ENCODE peak calls at places on chromosomes 2 and 18, in ten cellular contexts. One of them, this sample, is unnamed.

GRCh38 chr2:216243026-216243425 is 129.3 kb downstream of the MARCHF4 start:
- DNase-seq in vagina: peak
- DNase-seq in IMR-90: no peak
- DNase-seq in stomach: no peak
- DNase-seq in breast epithelium: no peak
- DNase-seq in esophagus muscularis mucosa: peak
- DNase-seq in spleen: no peak
- DNase-seq in endothelial cell of umbilical vein: no peak
- DNase-seq in prostate gland: no peak
- DNase-seq in A549: no peak
- DNase-seq in this sample: peak

GRCh38 chr2:174540893-174541292 is 54.1 kb upstream of the GPR155 start:
- DNase-seq in vagina: no peak
- DNase-seq in IMR-90: no peak
- DNase-seq in stomach: no peak
- DNase-seq in breast epithelium: no peak
- DNase-seq in esophagus muscularis mucosa: no peak
- DNase-seq in spleen: no peak
- DNase-seq in endothelial cell of umbilical vein: no peak
- DNase-seq in prostate gland: no peak
- DNase-seq in A549: no peak
- DNase-seq in this sample: no peak

GRCh38 chr2:203492965-203493364 is 42.1 kb downstream of the RAPH1 start:
- DNase-seq in vagina: no peak
- DNase-seq in IMR-90: peak
- DNase-seq in stomach: no peak
- DNase-seq in breast epithelium: no peak
- DNase-seq in esophagus muscularis mucosa: no peak
- DNase-seq in spleen: no peak
- DNase-seq in endothelial cell of umbilical vein: no peak
- DNase-seq in prostate gland: no peak
- DNase-seq in A549: no peak
- DNase-seq in this sample: no peak

GRCh38 chr2:212892193-212892592 is 259.2 kb downstream of the IKZF2 start:
- DNase-seq in vagina: no peak
- DNase-seq in IMR-90: peak
- DNase-seq in stomach: no peak
- DNase-seq in breast epithelium: no peak
- DNase-seq in esophagus muscularis mucosa: no peak
- DNase-seq in spleen: no peak
- DNase-seq in endothelial cell of umbilical vein: peak
- DNase-seq in prostate gland: no peak
- DNase-seq in A549: peak
- DNase-seq in this sample: no peak

GRCh38 chr2:102657770-102658169 is 38.4 kb downstream of the SLC9A2 start:
- DNase-seq in vagina: no peak
- DNase-seq in IMR-90: no peak
- DNase-seq in stomach: no peak
- DNase-seq in breast epithelium: no peak
- DNase-seq in esophagus muscularis mucosa: no peak
- DNase-seq in spleen: no peak
- DNase-seq in endothelial cell of umbilical vein: no peak
- DNase-seq in prostate gland: no peak
- DNase-seq in A549: peak
- DNase-seq in this sample: no peak

GRCh38 chr18:31513189-31513907 is 15.4 kb downstream of the DSG2 start:
- DNase-seq in vagina: no peak
- DNase-seq in IMR-90: peak
- DNase-seq in stomach: no peak
- DNase-seq in breast epithelium: no peak
- DNase-seq in esophagus muscularis mucosa: no peak
- DNase-seq in spleen: no peak
- DNase-seq in endothelial cell of umbilical vein: no peak
- DNase-seq in prostate gland: no peak
- DNase-seq in A549: peak
- DNase-seq in this sample: no peak

GRCh38 chr2:46164581-46165301 is 132.5 kb upstream of the EPAS1 start:
- DNase-seq in vagina: no peak
- DNase-seq in IMR-90: peak
- DNase-seq in stomach: peak
- DNase-seq in breast epithelium: no peak
- DNase-seq in esophagus muscularis mucosa: peak
- DNase-seq in spleen: no peak
- DNase-seq in endothelial cell of umbilical vein: peak
- DNase-seq in prostate gland: no peak
- DNase-seq in A549: peak
- DNase-seq in this sample: peak

GRCh38 chr2:155372969-155373368 is 674.5 kb downstream of the KCNJ3 start:
- DNase-seq in vagina: no peak
- DNase-seq in IMR-90: no peak
- DNase-seq in stomach: no peak
- DNase-seq in breast epithelium: no peak
- DNase-seq in esophagus muscularis mucosa: no peak
- DNase-seq in spleen: no peak
- DNase-seq in endothelial cell of umbilical vein: peak
- DNase-seq in prostate gland: no peak
- DNase-seq in A549: peak
- DNase-seq in this sample: no peak

GRCh38 chr18:32847719-32848118 is 74.9 kb upstream of the KLHL14 start:
- DNase-seq in vagina: no peak
- DNase-seq in IMR-90: no peak
- DNase-seq in stomach: no peak
- DNase-seq in breast epithelium: no peak
- DNase-seq in esophagus muscularis mucosa: no peak
- DNase-seq in spleen: no peak
- DNase-seq in endothelial cell of umbilical vein: no peak
- DNase-seq in prostate gland: no peak
- DNase-seq in A549: no peak
- DNase-seq in this sample: no peak

GRCh38 chr2:172179045-172179742 is 76.5 kb upstream of the DLX2 start:
- DNase-seq in vagina: no peak
- DNase-seq in IMR-90: peak
- DNase-seq in stomach: no peak
- DNase-seq in breast epithelium: no peak
- DNase-seq in esophagus muscularis mucosa: no peak
- DNase-seq in spleen: no peak
- DNase-seq in endothelial cell of umbilical vein: no peak
- DNase-seq in prostate gland: no peak
- DNase-seq in A549: no peak
- DNase-seq in this sample: no peak

GRCh38 chr2:182077451-182078142 is 91.9 kb downstream of the PPP1R1C start:
- DNase-seq in vagina: no peak
- DNase-seq in IMR-90: peak
- DNase-seq in stomach: peak
- DNase-seq in breast epithelium: no peak
- DNase-seq in esophagus muscularis mucosa: no peak
- DNase-seq in spleen: no peak
- DNase-seq in endothelial cell of umbilical vein: peak
- DNase-seq in prostate gland: peak
- DNase-seq in A549: peak
- DNase-seq in this sample: peak

GRCh38 chr2:192315543-192315942 is 120.8 kb upstream of the TMEFF2 start:
- DNase-seq in vagina: no peak
- DNase-seq in IMR-90: no peak
- DNase-seq in stomach: no peak
- DNase-seq in breast epithelium: no peak
- DNase-seq in esophagus muscularis mucosa: no peak
- DNase-seq in spleen: peak
- DNase-seq in endothelial cell of umbilical vein: no peak
- DNase-seq in prostate gland: no peak
- DNase-seq in A549: no peak
- DNase-seq in this sample: no peak

GRCh38 chr18:77146249-77147080 is 13.9 kb upstream of the MBP start:
- DNase-seq in vagina: peak
- DNase-seq in IMR-90: no peak
- DNase-seq in stomach: no peak
- DNase-seq in breast epithelium: no peak
- DNase-seq in esophagus muscularis mucosa: no peak
- DNase-seq in spleen: no peak
- DNase-seq in endothelial cell of umbilical vein: no peak
- DNase-seq in prostate gland: no peak
- DNase-seq in A549: no peak
- DNase-seq in this sample: peak

GRCh38 chr18:68467966-68468365 is 246.9 kb downstream of the TMX3 start:
- DNase-seq in vagina: no peak
- DNase-seq in IMR-90: no peak
- DNase-seq in stomach: no peak
- DNase-seq in breast epithelium: no peak
- DNase-seq in esophagus muscularis mucosa: no peak
- DNase-seq in spleen: no peak
- DNase-seq in endothelial cell of umbilical vein: no peak
- DNase-seq in prostate gland: no peak
- DNase-seq in A549: no peak
- DNase-seq in this sample: no peak

GRCh38 chr18:7941533-7941932 is 374.4 kb downstream of the PTPRM start:
- DNase-seq in vagina: no peak
- DNase-seq in IMR-90: no peak
- DNase-seq in stomach: peak
- DNase-seq in breast epithelium: peak
- DNase-seq in esophagus muscularis mucosa: no peak
- DNase-seq in spleen: no peak
- DNase-seq in endothelial cell of umbilical vein: peak
- DNase-seq in prostate gland: peak
- DNase-seq in A549: peak
- DNase-seq in this sample: no peak

GRCh38 chr2:171822520-171823297 is 71.3 kb downstream of the SLC25A12 start:
- DNase-seq in vagina: no peak
- DNase-seq in IMR-90: peak
- DNase-seq in stomach: no peak
- DNase-seq in breast epithelium: no peak
- DNase-seq in esophagus muscularis mucosa: no peak
- DNase-seq in spleen: no peak
- DNase-seq in endothelial cell of umbilical vein: no peak
- DNase-seq in prostate gland: no peak
- DNase-seq in A549: no peak
- DNase-seq in this sample: no peak

GRCh38 chr2:224379210-224379609 is 22.7 kb downstream of the FAM124B start:
- DNase-seq in vagina: no peak
- DNase-seq in IMR-90: no peak
- DNase-seq in stomach: no peak
- DNase-seq in breast epithelium: no peak
- DNase-seq in esophagus muscularis mucosa: no peak
- DNase-seq in spleen: no peak
- DNase-seq in endothelial cell of umbilical vein: no peak
- DNase-seq in prostate gland: no peak
- DNase-seq in A549: no peak
- DNase-seq in this sample: no peak

GRCh38 chr2:133581027-133581760 is 12.9 kb upstream of the NCKAP5 start:
- DNase-seq in vagina: no peak
- DNase-seq in IMR-90: peak
- DNase-seq in stomach: no peak
- DNase-seq in breast epithelium: no peak
- DNase-seq in esophagus muscularis mucosa: no peak
- DNase-seq in spleen: no peak
- DNase-seq in endothelial cell of umbilical vein: peak
- DNase-seq in prostate gland: no peak
- DNase-seq in A549: no peak
- DNase-seq in this sample: no peak
- TF ChIP-seq CTCF in vagina: no peak
- TF ChIP-seq CTCF in IMR-90: no peak
- TF ChIP-seq CTCF in stomach: no peak
- TF ChIP-seq CTCF in breast epithelium: no peak
- TF ChIP-seq CTCF in esophagus muscularis mucosa: no peak
- TF ChIP-seq CTCF in spleen: no peak
- TF ChIP-seq CTCF in endothelial cell of umbilical vein: no peak
- TF ChIP-seq CTCF in prostate gland: no peak
- TF ChIP-seq CTCF in A549: no peak
- TF ChIP-seq CTCF in this sample: no peak

GRCh38 chr2:190979906-190980629 is 33.9 kb downstream of the STAT1 start:
- DNase-seq in vagina: no peak
- DNase-seq in IMR-90: peak
- DNase-seq in stomach: peak
- DNase-seq in breast epithelium: peak
- DNase-seq in esophagus muscularis mucosa: no peak
- DNase-seq in spleen: peak
- DNase-seq in endothelial cell of umbilical vein: peak
- DNase-seq in prostate gland: peak
- DNase-seq in A549: no peak
- DNase-seq in this sample: peak
- TF ChIP-seq POLR2A in vagina: no peak
- TF ChIP-seq POLR2A in IMR-90: no peak
- TF ChIP-seq POLR2A in stomach: no peak
- TF ChIP-seq POLR2A in breast epithelium: no peak
- TF ChIP-seq POLR2A in esophagus muscularis mucosa: no peak
- TF ChIP-seq POLR2A in spleen: no peak
- TF ChIP-seq POLR2A in endothelial cell of umbilical vein: peak
- TF ChIP-seq POLR2A in prostate gland: no peak
- TF ChIP-seq POLR2A in A549: no peak
- TF ChIP-seq POLR2A in this sample: no peak

DNA sequence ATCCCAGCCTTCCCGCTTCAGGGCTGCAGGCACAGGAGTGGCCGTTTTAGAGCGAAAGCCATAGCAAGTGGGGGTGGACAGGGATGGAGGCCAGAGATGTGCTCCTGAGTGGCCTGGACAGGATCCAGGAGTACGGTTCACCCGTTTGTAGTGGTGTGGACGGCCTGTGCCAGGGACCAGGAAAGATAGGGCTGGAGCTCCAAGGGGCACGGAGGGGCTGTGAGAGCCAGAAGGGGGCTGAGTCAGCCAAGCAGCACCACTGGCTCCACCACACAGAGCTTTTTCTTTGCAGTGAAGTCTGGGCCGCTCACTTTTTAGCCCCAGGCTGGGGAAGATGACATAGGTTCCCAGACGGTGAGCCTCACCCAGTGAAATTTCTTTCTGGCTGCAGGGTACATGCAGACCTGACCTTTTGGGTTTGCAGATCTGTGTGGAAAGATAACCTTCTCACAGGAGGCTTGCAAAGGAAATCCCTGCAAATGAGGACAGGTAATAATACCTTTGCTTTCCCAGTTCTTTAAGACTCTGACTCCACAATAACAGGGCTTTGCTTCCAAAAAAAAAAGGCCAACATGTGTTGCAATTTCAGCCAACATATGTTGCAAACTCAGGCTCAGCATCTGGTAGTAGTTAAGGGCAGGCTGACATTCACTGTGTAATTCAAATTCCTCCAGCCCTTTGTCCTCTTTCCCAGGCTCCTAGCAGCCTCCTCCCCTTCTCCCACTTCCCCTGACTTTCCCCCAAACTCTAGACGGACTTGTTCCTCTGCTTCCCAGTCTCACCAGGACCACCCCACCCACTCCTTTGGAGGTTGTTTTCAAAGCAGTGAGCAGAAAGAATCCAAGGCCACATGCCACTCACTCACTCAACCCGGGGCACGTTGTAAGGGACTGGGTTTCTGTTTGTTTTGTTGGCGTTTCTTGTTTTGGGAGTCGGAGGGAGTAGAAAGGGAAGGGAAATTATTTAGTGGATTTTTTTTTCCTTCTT is 20.3 kb upstream of the LAPTM4A start:
- DNase-seq in vagina: peak
- DNase-seq in IMR-90: peak
- DNase-seq in stomach: no peak
- DNase-seq in breast epithelium: no peak
- DNase-seq in esophagus muscularis mucosa: no peak
- DNase-seq in spleen: no peak
- DNase-seq in endothelial cell of umbilical vein: peak
- DNase-seq in prostate gland: no peak
- DNase-seq in A549: peak
- DNase-seq in this sample: peak
- H3K4me3 ChIP-seq in vagina: no peak
- H3K4me3 ChIP-seq in IMR-90: peak
- H3K4me3 ChIP-seq in stomach: no peak
- H3K4me3 ChIP-seq in breast epithelium: no peak
- H3K4me3 ChIP-seq in esophagus muscularis mucosa: peak
- H3K4me3 ChIP-seq in spleen: no peak
- H3K4me3 ChIP-seq in endothelial cell of umbilical vein: no peak
- H3K4me3 ChIP-seq in prostate gland: no peak
- H3K4me3 ChIP-seq in A549: no peak
- H3K4me3 ChIP-seq in this sample: no peak

GRCh38 chr2:137173514-137173913 is 408.2 kb downstream of the THSD7B start:
- DNase-seq in vagina: no peak
- DNase-seq in IMR-90: no peak
- DNase-seq in stomach: no peak
- DNase-seq in breast epithelium: no peak
- DNase-seq in esophagus muscularis mucosa: no peak
- DNase-seq in spleen: no peak
- DNase-seq in endothelial cell of umbilical vein: no peak
- DNase-seq in prostate gland: no peak
- DNase-seq in A549: peak
- DNase-seq in this sample: no peak
- TF ChIP-seq CTCF in vagina: no peak
- TF ChIP-seq CTCF in IMR-90: no peak
- TF ChIP-seq CTCF in stomach: no peak
- TF ChIP-seq CTCF in breast epithelium: peak
- TF ChIP-seq CTCF in esophagus muscularis mucosa: no peak
- TF ChIP-seq CTCF in spleen: no peak
- TF ChIP-seq CTCF in endothelial cell of umbilical vein: no peak
- TF ChIP-seq CTCF in prostate gland: no peak
- TF ChIP-seq CTCF in A549: no peak
- TF ChIP-seq CTCF in this sample: no peak

This sample was measured in lower leg skin.